ENCODE peak calls at places on chromosomes 6 and 20, in nine cellular contexts. One of them, this sample, is unnamed. For H3K4me1, the result is how much of the 10 kb centered on the place peaks cover.

GRCh38 chr6:149990672-149991402 is 27.1 kb downstream of the ULBP1 start:
- DNase-seq in HCT116: no peak
- DNase-seq in stomach: no peak
- DNase-seq in Peyer's patch: no peak
- DNase-seq in transverse colon: no peak
- DNase-seq in sigmoid colon: no peak
- DNase-seq in IMR-90: no peak
- DNase-seq in K562: no peak
- DNase-seq in heart left ventricle: no peak
- DNase-seq in this sample: no peak

GRCh38 chr6:39758905-39759605 is 33.1 kb upstream of the DAAM2 start:
- DNase-seq in HCT116: no peak
- DNase-seq in Peyer's patch: no peak
- DNase-seq in stomach: no peak
- DNase-seq in IMR-90: no peak
- DNase-seq in K562: no peak
- DNase-seq in transverse colon: no peak
- DNase-seq in heart left ventricle: no peak
- DNase-seq in sigmoid colon: no peak
- DNase-seq in this sample: no peak

GRCh38 chr20:25408170-25408547 is 686 bp downstream of the GINS1 start:
- DNase-seq in HCT116: no peak
- DNase-seq in transverse colon: no peak
- DNase-seq in stomach: no peak
- DNase-seq in heart left ventricle: no peak
- DNase-seq in Peyer's patch: no peak
- DNase-seq in sigmoid colon: no peak
- DNase-seq in K562: no peak
- DNase-seq in IMR-90: no peak
- DNase-seq in this sample: no peak

GRCh38 chr6:111779660-111780059 is 93.6 kb downstream of the FYN start:
- DNase-seq in sigmoid colon: no peak
- DNase-seq in IMR-90: no peak
- DNase-seq in transverse colon: no peak
- DNase-seq in Peyer's patch: no peak
- DNase-seq in heart left ventricle: no peak
- DNase-seq in HCT116: no peak
- DNase-seq in K562: no peak
- DNase-seq in stomach: no peak
- DNase-seq in this sample: no peak

GRCh38 chr20:9572690-9573089 is 58.3 kb downstream of the LAMP5 start:
- DNase-seq in heart left ventricle: no peak
- DNase-seq in HCT116: no peak
- DNase-seq in sigmoid colon: no peak
- DNase-seq in stomach: no peak
- DNase-seq in Peyer's patch: no peak
- DNase-seq in transverse colon: no peak
- DNase-seq in IMR-90: no peak
- DNase-seq in K562: no peak
- DNase-seq in this sample: no peak

GRCh38 chr20:1291191-1291741 is 25.2 kb downstream of the SNPH start:
- DNase-seq in K562: no peak
- DNase-seq in IMR-90: peak
- DNase-seq in transverse colon: no peak
- DNase-seq in sigmoid colon: no peak
- DNase-seq in stomach: no peak
- DNase-seq in Peyer's patch: no peak
- DNase-seq in HCT116: no peak
- DNase-seq in heart left ventricle: no peak
- DNase-seq in this sample: no peak

GRCh38 chr20:2178328-2179232 is 77.0 kb downstream of the STK35 start:
- DNase-seq in IMR-90: peak
- DNase-seq in stomach: peak
- DNase-seq in heart left ventricle: no peak
- DNase-seq in Peyer's patch: no peak
- DNase-seq in sigmoid colon: no peak
- DNase-seq in transverse colon: no peak
- DNase-seq in K562: no peak
- DNase-seq in HCT116: no peak
- DNase-seq in this sample: peak

GRCh38 chr6:156731436-156731835 is 45.7 kb upstream of the ARID1B start:
- DNase-seq in Peyer's patch: no peak
- DNase-seq in heart left ventricle: no peak
- DNase-seq in IMR-90: peak
- DNase-seq in transverse colon: no peak
- DNase-seq in stomach: no peak
- DNase-seq in K562: no peak
- DNase-seq in HCT116: peak
- DNase-seq in sigmoid colon: no peak
- DNase-seq in this sample: no peak

GRCh38 chr20:38581013-38581412 is at the start of gene ADIG:
- DNase-seq in sigmoid colon: no peak
- DNase-seq in stomach: no peak
- DNase-seq in IMR-90: no peak
- DNase-seq in transverse colon: no peak
- DNase-seq in Peyer's patch: no peak
- DNase-seq in K562: no peak
- DNase-seq in heart left ventricle: peak
- DNase-seq in HCT116: no peak
- DNase-seq in this sample: no peak

GRCh38 chr6:55185144-55185543 is 10.8 kb downstream of the HCRTR2 start:
- DNase-seq in transverse colon: no peak
- DNase-seq in IMR-90: no peak
- DNase-seq in heart left ventricle: no peak
- DNase-seq in stomach: no peak
- DNase-seq in HCT116: no peak
- DNase-seq in Peyer's patch: no peak
- DNase-seq in sigmoid colon: no peak
- DNase-seq in K562: no peak
- DNase-seq in this sample: no peak

GRCh38 chr6:141562181-141562800 is 570.4 kb upstream of the GJE1 start:
- DNase-seq in IMR-90: no peak
- DNase-seq in stomach: no peak
- DNase-seq in heart left ventricle: peak
- DNase-seq in sigmoid colon: peak
- DNase-seq in Peyer's patch: peak
- DNase-seq in transverse colon: peak
- DNase-seq in HCT116: no peak
- DNase-seq in K562: peak
- DNase-seq in this sample: peak

GRCh38 chr20:59861389-59861788 is 72.0 kb downstream of the SYCP2 start:
- DNase-seq in transverse colon: no peak
- DNase-seq in HCT116: no peak
- DNase-seq in K562: no peak
- DNase-seq in Peyer's patch: no peak
- DNase-seq in sigmoid colon: no peak
- DNase-seq in IMR-90: no peak
- DNase-seq in stomach: no peak
- DNase-seq in heart left ventricle: no peak
- DNase-seq in this sample: no peak

GRCh38 chr20:31595654-31596411 is 9.3 kb upstream of the ID1 start:
- DNase-seq in stomach: peak
- DNase-seq in transverse colon: peak
- DNase-seq in sigmoid colon: peak
- DNase-seq in heart left ventricle: peak
- DNase-seq in K562: peak
- DNase-seq in IMR-90: peak
- DNase-seq in HCT116: peak
- DNase-seq in Peyer's patch: peak
- DNase-seq in this sample: peak

GRCh38 chr6:7543761-7544424 is 2.4 kb downstream of the DSP start:
- DNase-seq in HCT116: no peak
- DNase-seq in stomach: no peak
- DNase-seq in transverse colon: no peak
- DNase-seq in sigmoid colon: no peak
- DNase-seq in Peyer's patch: peak
- DNase-seq in K562: no peak
- DNase-seq in heart left ventricle: no peak
- DNase-seq in IMR-90: no peak
- DNase-seq in this sample: no peak
- TF ChIP-seq POLR2A in HCT116: no peak
- TF ChIP-seq POLR2A in stomach: no peak
- TF ChIP-seq POLR2A in transverse colon: no peak
- TF ChIP-seq POLR2A in sigmoid colon: no peak
- TF ChIP-seq POLR2A in Peyer's patch: no peak
- TF ChIP-seq POLR2A in K562: no peak
- TF ChIP-seq POLR2A in heart left ventricle: no peak
- TF ChIP-seq POLR2A in IMR-90: no peak
- TF ChIP-seq POLR2A in this sample: no peak

DNA sequence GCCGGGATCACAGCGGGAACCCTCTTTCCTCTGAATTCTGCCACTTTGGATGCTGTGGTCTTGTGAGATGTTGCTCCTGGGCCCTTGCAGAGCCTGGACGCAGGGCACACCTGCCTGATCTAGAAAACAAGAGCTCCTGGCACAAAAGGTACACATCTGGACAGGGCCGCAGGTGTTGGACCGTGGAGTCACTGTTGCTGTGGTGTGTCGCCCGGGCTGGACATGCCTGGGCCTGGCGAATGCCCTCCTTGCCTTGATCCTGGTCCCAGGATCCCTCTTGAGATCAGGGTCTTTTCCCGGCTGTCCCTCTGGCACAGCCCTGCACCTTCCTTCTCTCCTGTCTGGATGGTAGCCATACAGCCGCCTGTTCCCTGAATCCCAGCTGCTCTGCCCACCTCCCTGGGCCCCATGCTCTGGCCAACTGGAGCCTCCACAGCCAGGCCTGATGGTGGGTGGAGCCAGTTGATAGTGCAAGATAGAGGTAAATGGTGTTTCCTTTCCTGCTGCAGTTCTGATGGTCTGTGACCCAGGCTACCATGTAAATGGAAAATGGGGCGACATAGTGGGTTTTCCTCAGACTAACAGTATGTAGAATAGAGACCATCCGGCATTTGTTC is 5.0 kb downstream of the FOXP4 start:
- DNase-seq in IMR-90: no peak
- DNase-seq in heart left ventricle: no peak
- DNase-seq in sigmoid colon: no peak
- DNase-seq in HCT116: no peak
- DNase-seq in K562: no peak
- DNase-seq in transverse colon: no peak
- DNase-seq in stomach: peak
- DNase-seq in Peyer's patch: no peak
- DNase-seq in this sample: no peak
- TF ChIP-seq CTCF in IMR-90: no peak
- TF ChIP-seq CTCF in heart left ventricle: no peak
- TF ChIP-seq CTCF in sigmoid colon: no peak
- TF ChIP-seq CTCF in HCT116: no peak
- TF ChIP-seq CTCF in K562: no peak
- TF ChIP-seq CTCF in transverse colon: no peak
- TF ChIP-seq CTCF in stomach: no peak
- TF ChIP-seq CTCF in Peyer's patch: no peak
- TF ChIP-seq CTCF in this sample: no peak

GRCh38 chr20:58691773-58692578 is 624 bp upstream of the NPEPL1 start:
- DNase-seq in transverse colon: peak
- DNase-seq in stomach: peak
- DNase-seq in Peyer's patch: peak
- DNase-seq in IMR-90: no peak
- DNase-seq in K562: peak
- DNase-seq in HCT116: no peak
- DNase-seq in sigmoid colon: peak
- DNase-seq in heart left ventricle: peak
- DNase-seq in this sample: peak

GRCh38 chr20:58691405-58691772 is 1.2 kb upstream of the NPEPL1 start:
- DNase-seq in heart left ventricle: peak
- DNase-seq in K562: no peak
- DNase-seq in transverse colon: no peak
- DNase-seq in IMR-90: no peak
- DNase-seq in Peyer's patch: no peak
- DNase-seq in HCT116: no peak
- DNase-seq in stomach: peak
- DNase-seq in sigmoid colon: peak
- DNase-seq in this sample: no peak

GRCh38 chr20:58690351-58690750 is 2.2 kb upstream of the NPEPL1 start:
- DNase-seq in HCT116: no peak
- DNase-seq in heart left ventricle: no peak
- DNase-seq in Peyer's patch: no peak
- DNase-seq in stomach: no peak
- DNase-seq in sigmoid colon: no peak
- DNase-seq in K562: no peak
- DNase-seq in transverse colon: no peak
- DNase-seq in IMR-90: no peak
- DNase-seq in this sample: no peak

GRCh38 chr20:58692579-58693225 is at the start of gene NPEPL1:
- DNase-seq in stomach: peak
- DNase-seq in Peyer's patch: peak
- DNase-seq in heart left ventricle: peak
- DNase-seq in K562: no peak
- DNase-seq in sigmoid colon: peak
- DNase-seq in HCT116: peak
- DNase-seq in transverse colon: peak
- DNase-seq in IMR-90: peak
- DNase-seq in this sample: peak

DNA sequence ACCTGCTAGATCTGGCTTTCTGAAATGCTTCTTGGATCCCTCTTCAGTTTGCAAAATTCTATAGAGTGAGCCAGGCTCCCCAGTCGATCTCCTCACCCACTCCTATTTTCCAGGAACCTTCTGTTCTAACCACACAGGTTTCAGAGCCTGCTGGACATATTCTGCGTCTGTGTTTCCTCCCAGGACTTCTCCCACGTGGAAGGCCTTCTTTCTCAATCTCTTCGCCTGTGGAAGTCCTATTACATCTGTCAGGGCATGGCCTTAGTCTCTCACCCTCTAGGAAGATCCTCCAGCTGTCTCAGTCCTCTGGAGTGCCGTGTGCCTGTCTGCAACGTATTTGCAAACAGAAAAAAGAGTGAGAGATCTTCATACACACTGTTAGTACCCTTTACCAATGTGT is 1.7 kb upstream of the NPEPL1 start:
- DNase-seq in transverse colon: no peak
- DNase-seq in Peyer's patch: no peak
- DNase-seq in stomach: peak
- DNase-seq in heart left ventricle: peak
- DNase-seq in K562: no peak
- DNase-seq in IMR-90: peak
- DNase-seq in HCT116: no peak
- DNase-seq in sigmoid colon: no peak
- DNase-seq in this sample: peak
- H3K4me1 ChIP-seq in transverse colon: under half
- H3K4me1 ChIP-seq in Peyer's patch: under half
- H3K4me1 ChIP-seq in stomach: under half
- H3K4me1 ChIP-seq in heart left ventricle: under half
- H3K4me1 ChIP-seq in K562: under half
- H3K4me1 ChIP-seq in IMR-90: under half
- H3K4me1 ChIP-seq in HCT116: under half
- H3K4me1 ChIP-seq in sigmoid colon: half or more
- H3K4me1 ChIP-seq in this sample: under half

DNA sequence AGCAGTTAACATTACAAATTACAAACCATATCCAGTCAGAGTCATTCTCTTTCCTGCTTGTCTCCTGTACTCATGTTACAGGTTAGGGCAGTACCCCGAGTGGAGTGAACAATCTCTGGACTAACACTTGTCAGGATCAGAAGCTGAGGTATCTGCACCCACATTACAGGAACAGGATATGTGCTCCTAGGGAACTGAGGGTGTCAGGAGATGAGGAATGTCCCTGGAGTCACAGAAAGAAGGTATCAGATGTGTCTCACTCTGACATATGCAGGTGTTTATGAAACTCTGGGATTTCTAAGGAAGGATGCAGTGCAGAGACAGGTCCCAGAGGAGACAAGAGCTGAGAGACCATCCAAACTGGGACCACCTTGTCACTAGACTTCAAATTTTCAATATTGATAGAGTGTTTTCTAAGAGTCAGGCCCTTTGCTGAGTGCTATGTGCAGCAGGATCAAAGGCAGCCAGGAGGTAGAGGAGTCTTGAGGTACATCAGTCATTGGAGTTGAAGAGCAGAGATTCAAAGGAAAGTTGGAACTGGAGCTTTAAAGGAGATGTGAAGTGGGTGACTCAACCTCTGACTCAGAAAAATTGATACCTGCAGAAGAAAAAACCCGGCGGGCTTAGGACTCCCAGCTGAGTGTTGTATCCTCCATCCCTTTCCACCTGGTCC is 12.6 kb downstream of the HLA-DPB1 start:
- DNase-seq in IMR-90: no peak
- DNase-seq in HCT116: peak
- DNase-seq in transverse colon: no peak
- DNase-seq in sigmoid colon: no peak
- DNase-seq in heart left ventricle: no peak
- DNase-seq in stomach: no peak
- DNase-seq in K562: no peak
- DNase-seq in Peyer's patch: no peak
- DNase-seq in this sample: no peak
- TF ChIP-seq POLR2A in IMR-90: no peak
- TF ChIP-seq POLR2A in HCT116: no peak
- TF ChIP-seq POLR2A in transverse colon: no peak
- TF ChIP-seq POLR2A in sigmoid colon: no peak
- TF ChIP-seq POLR2A in heart left ventricle: no peak
- TF ChIP-seq POLR2A in stomach: no peak
- TF ChIP-seq POLR2A in K562: no peak
- TF ChIP-seq POLR2A in Peyer's patch: no peak
- TF ChIP-seq POLR2A in this sample: no peak

This sample was measured in ovary.